ENCODE peak calls at places on chromosome 12, in six cellular contexts. P is NT2/D1; I is SIG-M5; N is effector CD4-positive, alpha-beta T cell; M is NCI-H187 treated with DMSO at 0.1 percent for 48 hours; F is fibroblast of the conjunctiva. H is an unnamed sample.

GRCh38 chr12:72295744-72296143 is 23.6 kb downstream of the TRHDE start:
- DNase-seq in P (no peak), I (no peak), N (no peak), M (no peak), F (no peak), H (no peak)

GRCh38 chr12:3456809-3457208 is 34.2 kb upstream of the PRMT8 start:
- DNase-seq in P (peak; percentile 77), I (no peak), N (no peak), M (no peak), F (no peak), H (peak; percentile 40)

GRCh38 chr12:49627752-49628360 is 4.5 kb downstream of the PRPF40B start:
- DNase-seq in P (no peak), I (no peak), N (no peak), M (no peak), F (peak; percentile 26), H (no peak)

GRCh38 chr12:20446836-20447235 is 78.5 kb downstream of the PDE3A start:
- DNase-seq in P (no peak), I (no peak), N (no peak), M (no peak), F (no peak), H (no peak)

GRCh38 chr12:50196537-50196936 is 29.4 kb upstream of the CERS5 start:
- DNase-seq in P (no peak), I (no peak), N (no peak), M (no peak), F (no peak), H (no peak)

GRCh38 chr12:89319111-89319510 is 33.2 kb downstream of the DUSP6 start:
- DNase-seq in P (no peak), I (no peak), N (no peak), M (no peak), F (peak; percentile 36), H (no peak)

GRCh38 chr12:65443038-65443437 is 164.6 kb downstream of the MSRB3 start:
- DNase-seq in P (no peak), I (no peak), N (no peak), M (no peak), F (no peak), H (no peak)

GRCh38 chr12:111268738-111269572 is 99.9 kb downstream of the PHETA1 start:
- DNase-seq in P (no peak), I (no peak), N (no peak), M (no peak), F (no peak), H (no peak)

GRCh38 chr12:115710104-115710564 is 567.4 kb downstream of the MED13L start:
- DNase-seq in P (no peak), I (no peak), N (no peak), M (no peak), F (peak; percentile 55), H (no peak)

GRCh38 chr12:6095269-6095668 is 29.2 kb downstream of the VWF start:
- DNase-seq in P (no peak), I (no peak), N (no peak), M (no peak), F (no peak), H (no peak)

GRCh38 chr12:99553461-99553860 is 94.1 kb upstream of the GARIN6 start:
- DNase-seq in P (no peak), I (no peak), N (no peak), M (no peak), F (no peak), H (no peak)

GRCh38 chr12:63084501-63084900 is 66.5 kb downstream of the AVPR1A start:
- DNase-seq in P (no peak), I (no peak), N (no peak), M (no peak), F (no peak), H (no peak)

GRCh38 chr12:57896437-57897201 is 44.7 kb upstream of the ATP23 start:
- DNase-seq in P (peak; percentile 43), I (no peak), N (no peak), M (no peak), F (peak; percentile 56), H (no peak)

GRCh38 chr12:65640489-65640901 is 183.8 kb upstream of the HMGA2 start:
- DNase-seq in P (no peak), I (no peak), N (no peak), M (no peak), F (peak; percentile 72), H (no peak)

GRCh38 chr12:53518381-53518780 is 11.1 kb upstream of the NPFF start:
- DNase-seq in P (no peak), I (no peak), N (no peak), M (no peak), F (no peak), H (no peak)

GRCh38 chr12:123098780-123099179 is 52.1 kb downstream of the PITPNM2 start:
- DNase-seq in P (no peak), I (no peak), N (no peak), M (no peak), F (no peak), H (no peak)

GRCh38 chr12:113103756-113104450 is 31.7 kb downstream of the RASAL1 start:
- DNase-seq in P (peak; percentile 63), I (no peak), N (peak; percentile 53), M (no peak), F (no peak), H (no peak)

GRCh38 chr12:3231399-3231876 is 154.3 kb downstream of the TSPAN9 start:
- DNase-seq in P (no peak), I (no peak), N (no peak), M (no peak), F (no peak), H (no peak)

GRCh38 chr12:113476093-113476986 is 4.7 kb upstream of the LHX5 start:
- DNase-seq in P (no peak), I (no peak), N (no peak), M (no peak), F (no peak), H (no peak)

GRCh38 chr12:7989827-7990491 is 42.6 kb upstream of the FOXJ2 start:
- DNase-seq in P (no peak), I (peak; percentile 32), N (peak; percentile 43), M (no peak), F (no peak), H (no peak)

GRCh38 chr12:22230280-22230794 is 104.2 kb downstream of the ST8SIA1 start:
- DNase-seq in P (no peak), I (no peak), N (no peak), M (no peak), F (peak; percentile 72), H (no peak)

GRCh38 chr12:121580959-121581680 is at the start of gene KDM2B:
- DNase-seq in P (no peak), I (no peak), N (no peak), M (no peak), F (no peak), H (no peak)

GRCh38 chr12:98951401-98951800 is 306.3 kb downstream of the APAF1 start:
- DNase-seq in P (no peak), I (no peak), N (no peak), M (no peak), F (no peak), H (no peak)

GRCh38 chr12:104816845-104817503 is 141.1 kb downstream of the SLC41A2 start:
- DNase-seq in P (no peak), I (no peak), N (no peak), M (no peak), F (no peak), H (no peak)

GRCh38 chr12:52172956-52173355 is 18.9 kb downstream of the KRT80 start:
- DNase-seq in P (no peak), I (no peak), N (no peak), M (no peak), F (no peak), H (no peak)

GRCh38 chr12:13171921-13172859 is 24.3 kb upstream of the EMP1 start:
- DNase-seq in P (no peak), I (no peak), N (no peak), M (no peak), F (no peak), H (peak; percentile 38)

GRCh38 chr12:109597414-109597794 is 23.8 kb downstream of the MVK start:
- DNase-seq in P (no peak), I (no peak), N (no peak), M (no peak), F (no peak), H (no peak)

GRCh38 chr12:106118-106561 is 39.6 kb downstream of the IQSEC3 start:
- DNase-seq in P (no peak), I (no peak), N (no peak), M (peak; percentile 70), F (no peak), H (peak; percentile 61)

GRCh38 chr12:115103884-115104883 is 420.2 kb upstream of the TBX3 start:
- DNase-seq in P (no peak), I (no peak), N (no peak), M (no peak), F (no peak), H (no peak)

GRCh38 chr12:12432373-12432772 is 75.5 kb downstream of the BORCS5 start:
- DNase-seq in P (no peak), I (no peak), N (no peak), M (no peak), F (peak; percentile 56), H (no peak)